ENCODE peak calls at places on chromosomes 4 and X, in four cellular contexts. N is sigmoid colon, W is fibroblast of mammary gland, K is AG10803. V is an unnamed sample.

GRCh38 chrX:98289726-98290125 is 1406.0 kb downstream of the RPA4 start:
- DNase-seq in K (no peak), N (no peak), W (no peak), V (no peak)

GRCh38 chrX:53882331-53882730 is 161.9 kb downstream of the PHF8 start:
- DNase-seq in W (peak), K (peak), N (no peak), V (peak)

GRCh38 chr4:106502106-106502699 is 133.6 kb upstream of the GIMD1 start:
- DNase-seq in K (peak), N (no peak), W (peak), V (peak)

GRCh38 chrX:54721424-54721823 is 76.6 kb downstream of the ITIH6 start:
- DNase-seq in K (no peak), N (no peak), W (no peak), V (peak)

GRCh38 chr4:61555789-61556188 is 355.7 kb downstream of the ADGRL3 start:
- DNase-seq in K (no peak), N (no peak), W (no peak), V (peak)

GRCh38 chr4:186755550-186756519 is 32.2 kb upstream of the FAT1 start:
- DNase-seq in W (no peak), N (no peak), K (no peak), V (no peak)

GRCh38 chr4:125243835-125244397 is 70.8 kb upstream of the FAT4 start:
- DNase-seq in N (no peak), K (no peak), W (no peak), V (no peak)

GRCh38 chr4:186243331-186243730 is 16.0 kb downstream of the KLKB1 start:
- DNase-seq in K (no peak), W (no peak), N (no peak), V (no peak)

GRCh38 chrX:114800719-114801118 is 216.7 kb downstream of the IL13RA2 start:
- DNase-seq in K (peak), W (peak), N (no peak), V (peak)

GRCh38 chr4:87497141-87497540 is 32.0 kb downstream of the SPARCL1 start:
- DNase-seq in K (no peak), N (no peak), W (peak), V (no peak)

GRCh38 chr4:27239651-27240050 is 379.0 kb downstream of the STIM2 start:
- DNase-seq in N (no peak), K (peak), W (peak), V (no peak)

GRCh38 chr4:16443504-16444088 is 217.3 kb upstream of the TAPT1 start:
- DNase-seq in N (no peak), K (peak), W (peak), V (peak)

GRCh38 chr4:79413032-79413431 is 5.0 kb upstream of the GK2 start:
- DNase-seq in K (no peak), W (no peak), N (no peak), V (no peak)

GRCh38 chr4:8340721-8341680 is 71.4 kb downstream of the HTRA3 start:
- DNase-seq in N (peak), W (no peak), K (peak), V (peak)

GRCh38 chr4:8343967-8344331 is 74.4 kb downstream of the HTRA3 start:
- DNase-seq in K (no peak), W (no peak), N (no peak), V (no peak)

GRCh38 chr4:8343051-8343966 is 73.8 kb downstream of the HTRA3 start:
- DNase-seq in K (peak), W (no peak), N (peak), V (no peak)

GRCh38 chr4:8341691-8342090 is 72.1 kb downstream of the HTRA3 start:
- DNase-seq in K (no peak), N (peak), W (no peak), V (no peak)

GRCh38 chr4:8342651-8343050 is 73.1 kb downstream of the HTRA3 start:
- DNase-seq in K (no peak), W (no peak), N (peak), V (no peak)
- TF ChIP-seq CTCF in K (no peak), W (no peak), N (no peak), V (peak)

DNA sequence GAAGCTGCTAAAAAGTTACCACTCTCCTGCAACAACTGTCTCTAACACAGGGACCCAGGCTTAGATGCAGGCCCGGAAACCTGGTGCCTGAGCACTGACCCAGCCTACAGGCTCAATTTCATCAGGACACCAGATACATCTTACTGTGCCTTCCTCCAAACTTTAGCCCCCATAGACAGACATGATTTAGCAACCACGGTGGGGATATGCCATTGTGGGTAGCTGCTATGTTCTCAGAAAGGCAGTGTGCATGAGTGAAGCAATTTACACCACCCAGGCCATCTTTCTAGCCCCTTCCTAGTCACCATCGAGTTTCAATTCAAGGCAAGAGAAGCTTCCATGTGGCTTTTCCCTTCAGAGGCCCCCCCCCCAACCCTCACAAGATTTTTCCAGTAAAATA is 2.7 kb downstream of the HS3ST1 start:
- DNase-seq in N (no peak), K (no peak), W (no peak), V (no peak)
- H3K4me3 ChIP-seq in N (no peak), K (no peak), W (no peak), V (no peak)

DNA sequence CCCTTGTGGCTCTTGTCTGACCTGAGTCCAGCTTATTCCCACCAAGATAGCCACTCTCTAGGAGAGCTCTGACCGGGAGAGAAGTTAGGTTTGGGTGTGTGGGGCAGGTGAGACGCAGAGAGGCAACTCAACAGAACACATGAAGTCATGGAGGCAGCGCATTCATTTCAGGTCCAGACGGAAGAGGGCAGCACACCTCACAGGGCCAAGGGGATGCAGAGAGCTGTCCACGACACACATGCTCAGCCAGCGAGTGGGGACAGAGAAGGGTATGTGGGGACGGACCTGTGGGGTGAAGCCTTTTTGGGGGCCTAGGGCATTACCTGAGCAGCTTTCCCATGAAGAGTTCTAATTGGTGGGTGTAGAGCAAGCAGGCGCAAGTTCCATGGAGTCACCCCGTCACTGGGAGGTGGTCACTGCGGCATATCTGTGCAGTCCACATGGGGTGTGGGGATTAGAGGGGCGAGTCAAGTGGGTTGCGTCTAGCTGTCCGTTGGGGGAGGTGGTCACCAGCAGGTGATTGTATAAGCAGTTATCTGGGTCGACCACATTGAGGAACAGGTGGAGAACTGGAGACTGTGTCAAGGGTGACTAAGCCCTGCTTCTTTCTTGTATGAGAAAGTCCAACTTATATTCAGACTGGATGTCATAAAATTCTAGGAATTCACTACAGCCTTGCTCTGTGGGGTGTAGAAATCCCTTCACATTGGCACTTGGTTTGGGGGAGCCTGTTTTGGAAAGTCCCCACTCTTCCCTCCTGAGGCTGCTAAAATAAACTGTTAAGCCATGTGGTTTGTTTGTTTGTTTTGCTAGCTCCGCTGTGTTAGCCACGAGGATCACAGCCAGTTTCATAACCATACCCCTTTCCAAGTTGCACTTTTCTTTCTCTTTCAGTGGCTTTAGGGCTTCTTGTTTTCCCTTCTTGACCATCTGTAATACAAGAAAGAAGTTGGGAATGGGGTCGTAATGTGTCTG is 24.5 kb upstream of the UXT start:
- DNase-seq in K (no peak), W (peak), N (no peak), V (peak)
- TF ChIP-seq CTCF in K (no peak), W (no peak), N (no peak), V (no peak)

GRCh38 chr4:53196872-53197759 is 168.7 kb downstream of the SCFD2 start:
- DNase-seq in W (peak), K (peak), N (no peak), V (peak)
- H3K4me3 ChIP-seq in W (no peak), K (peak), N (no peak), V (no peak)

DNA sequence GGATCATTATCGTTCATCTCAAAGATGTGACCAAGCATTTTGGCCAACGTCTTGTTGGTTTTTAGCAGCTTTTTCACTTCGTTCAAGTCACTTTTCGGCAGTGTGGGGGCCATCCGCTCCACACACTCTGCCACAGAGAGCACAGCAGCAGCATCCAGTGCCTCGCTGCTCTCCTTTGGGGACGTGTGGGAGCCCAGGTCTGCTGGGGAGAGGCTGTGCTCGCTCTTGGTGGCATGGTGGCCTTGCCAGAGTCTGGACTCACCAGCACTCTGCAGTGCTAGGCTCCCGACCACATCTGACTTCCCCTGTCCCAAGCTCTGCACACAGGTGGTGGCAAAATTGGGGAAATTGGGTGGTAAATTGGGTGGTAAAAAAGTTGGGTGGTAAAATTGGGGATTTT is 50.6 kb downstream of the GPR50 start:
- DNase-seq in W (no peak), K (no peak), N (no peak), V (no peak)
- TF ChIP-seq CTCF in W (no peak), K (no peak), N (no peak), V (no peak)

GRCh38 chr4:11542952-11543351 is 114.3 kb upstream of the HS3ST1 start:
- DNase-seq in K (no peak), N (no peak), W (no peak), V (no peak)
- H3K4me3 ChIP-seq in K (no peak), N (no peak), W (no peak), V (no peak)

GRCh38 chrX:30863969-30864368 is 25.1 kb downstream of the TAB3 start:
- DNase-seq in W (no peak), K (no peak), N (no peak), V (no peak)

GRCh38 chrX:30870572-30870971 is 18.5 kb downstream of the TAB3 start:
- DNase-seq in W (no peak), K (no peak), N (no peak), V (no peak)

GRCh38 chrX:30865612-30866011 is 23.4 kb downstream of the TAB3 start:
- DNase-seq in N (no peak), W (no peak), K (no peak), V (no peak)

GRCh38 chrX:30864383-30864785 is 24.7 kb downstream of the TAB3 start:
- DNase-seq in K (no peak), N (no peak), W (peak), V (peak)

DNA sequence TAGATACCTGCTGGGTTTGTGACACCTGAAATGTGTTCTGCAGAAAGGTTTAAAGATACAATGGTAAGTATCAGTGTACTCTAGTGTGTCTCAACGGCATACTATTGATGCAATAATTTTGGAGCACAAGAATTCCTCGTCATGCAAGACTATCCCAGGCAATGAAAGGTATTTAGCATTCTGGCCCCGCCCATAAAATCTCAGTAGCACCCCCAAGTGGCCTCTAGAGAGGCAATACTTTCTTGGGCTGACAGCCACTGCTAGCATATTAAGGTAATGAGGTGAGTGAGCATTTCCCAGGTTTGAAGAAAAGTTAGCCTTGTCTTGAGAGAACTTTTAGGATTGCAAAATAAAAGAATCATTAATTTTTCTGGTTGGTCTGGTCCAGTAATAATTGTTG is 24.0 kb downstream of the TAB3 start:
- DNase-seq in K (no peak), W (no peak), N (no peak), V (peak)
- TF ChIP-seq CTCF in K (no peak), W (peak), N (no peak), V (peak)

GRCh38 chrX:154310991-154311541 is 15.5 kb downstream of the TKTL1 start:
- DNase-seq in K (no peak), W (no peak), N (no peak), V (no peak)

GRCh38 chrX:154307207-154307606 is 11.6 kb downstream of the TKTL1 start:
- DNase-seq in K (peak), N (no peak), W (peak), V (no peak)

GRCh38 chrX:154309041-154309775 is 13.6 kb downstream of the TKTL1 start:
- DNase-seq in W (no peak), N (no peak), K (no peak), V (no peak)

GRCh38 chrX:154305481-154306205 is 10.0 kb downstream of the TKTL1 start:
- DNase-seq in N (no peak), W (no peak), K (no peak), V (no peak)

DNA sequence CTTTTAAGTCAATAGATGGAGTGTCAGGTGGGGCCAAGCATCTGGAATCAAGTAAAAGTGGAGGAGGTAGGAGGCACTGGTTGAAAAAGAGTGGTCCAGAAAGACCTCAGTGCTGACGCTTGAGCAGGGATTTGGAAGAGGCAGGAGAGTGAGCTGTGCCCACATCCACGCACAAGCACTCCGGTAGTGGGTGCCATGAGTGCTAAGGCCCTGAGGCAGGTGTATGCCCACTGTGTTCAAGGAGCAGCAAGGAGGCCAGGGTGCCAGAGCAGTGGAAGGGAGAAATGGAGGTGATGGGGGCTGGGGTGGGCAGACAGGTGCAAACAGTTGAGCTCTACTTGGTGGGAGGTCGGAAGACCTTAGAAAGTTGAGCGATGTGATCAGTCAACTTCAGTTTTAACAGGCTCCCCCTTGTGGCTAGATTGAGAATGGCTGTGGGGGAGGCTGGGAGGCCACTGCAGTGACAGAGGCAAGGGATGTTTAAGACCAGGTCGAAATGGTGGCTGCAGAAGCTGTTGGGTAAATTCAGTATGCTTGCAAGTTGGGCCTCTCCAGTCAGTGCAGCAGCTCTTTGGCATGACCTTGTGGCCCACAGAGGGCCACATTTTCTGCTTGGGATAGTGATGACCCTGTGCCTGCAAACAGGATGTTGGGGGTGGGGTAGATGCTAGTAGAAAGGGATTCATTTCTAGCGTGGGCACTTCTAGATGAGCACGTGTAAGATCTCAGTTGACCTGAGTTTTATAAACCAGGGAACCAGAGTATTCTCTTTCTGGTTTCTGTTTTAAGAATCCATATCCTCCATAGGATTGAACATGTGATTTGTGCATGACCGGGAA is 12.7 kb downstream of the TKTL1 start:
- DNase-seq in K (peak), N (peak), W (peak), V (peak)
- H3K4me3 ChIP-seq in K (no peak), N (no peak), W (no peak), V (no peak)

V was measured in cardiac fibroblast.